ENCODE peak calls at places on chromosome 12, in seven cellular contexts. M, F, E, N, G, P and X are unnamed samples.

GRCh38 chr12:114938487-114939210 is 254.7 kb upstream of the TBX3 start:
- DNase-seq in E (no peak), F (no peak), P (no peak), N (no peak), M (no peak), G (no peak), X (no peak)

GRCh38 chr12:51819851-51820720 is 28.4 kb downstream of the FIGNL2 start:
- DNase-seq in E (no peak), G (peak), F (no peak), M (peak), P (no peak), N (no peak), X (no peak)

GRCh38 chr12:98146487-98146886 is 368.9 kb upstream of the TMPO start:
- DNase-seq in M (no peak), F (no peak), G (no peak), E (no peak), N (no peak), P (no peak), X (no peak)

GRCh38 chr12:6963741-6964446 is 6.6 kb downstream of the PHB2 start:
- DNase-seq in G (no peak), F (no peak), M (no peak), N (no peak), P (no peak), E (no peak), X (no peak)

GRCh38 chr12:111841236-111841749 is 735 bp upstream of the MAPKAPK5 start:
- DNase-seq in N (no peak), G (no peak), M (no peak), P (no peak), E (no peak), F (no peak), X (no peak)

GRCh38 chr12:12870454-12870853 is 20.9 kb upstream of the GPRC5A start:
- DNase-seq in M (no peak), F (no peak), P (no peak), E (no peak), G (no peak), N (no peak), X (no peak)

GRCh38 chr12:42270596-42270995 is 32.5 kb upstream of the YAF2 start:
- DNase-seq in P (no peak), M (no peak), E (no peak), N (no peak), F (no peak), G (no peak), X (no peak)

GRCh38 chr12:101501410-101502045 is 26.4 kb downstream of the SPIC start:
- DNase-seq in M (no peak), F (no peak), N (no peak), E (no peak), G (no peak), P (peak), X (no peak)

GRCh38 chr12:107803092-107803491 is 28.6 kb downstream of the ASCL4 start:
- DNase-seq in E (no peak), N (no peak), G (no peak), F (no peak), P (no peak), M (no peak), X (no peak)

GRCh38 chr12:27013606-27014084 is 539 bp downstream of the TM7SF3 start:
- DNase-seq in N (peak), F (no peak), G (no peak), M (no peak), E (no peak), P (peak), X (no peak)